ENCODE peak calls at places on chromosomes 2 and 18, in four cellular contexts. J is endothelial cell of umbilical vein, L is spleen, T is suprapubic skin. S is an unnamed sample.

GRCh38 chr2:180472133-180472532 is 465.0 kb upstream of the CWC22 start:
- DNase-seq in L (no peak), J (no peak), T (no peak), S (no peak)

GRCh38 chr18:23573948-23574431 is 12.3 kb downstream of the NPC1 start:
- DNase-seq in T (no peak), J (peak), L (no peak), S (no peak)

GRCh38 chr18:50982086-50982801 is 14.4 kb downstream of the ELAC1 start:
- DNase-seq in L (no peak), T (no peak), J (no peak), S (no peak)

GRCh38 chr2:133948610-133949290 is 305.1 kb upstream of the MGAT5 start:
- DNase-seq in T (no peak), L (no peak), J (no peak), S (no peak)

GRCh38 chr18:10228380-10228779 is 226.1 kb upstream of the APCDD1 start:
- DNase-seq in J (peak), L (no peak), T (no peak), S (no peak)

GRCh38 chr2:98839292-98839691 is 96.7 kb downstream of the CRACDL start:
- DNase-seq in L (no peak), T (no peak), J (no peak), S (no peak)

GRCh38 chr18:62505669-62506494 is 16.9 kb upstream of the ZCCHC2 start:
- DNase-seq in L (peak), T (no peak), J (peak), S (no peak)

GRCh38 chr2:120864981-120865380 is 129.3 kb downstream of the GLI2 start:
- DNase-seq in L (peak), J (no peak), T (no peak), S (no peak)

GRCh38 chr2:112627060-112628040 is 18.4 kb upstream of the SLC20A1 start:
- DNase-seq in T (peak), J (peak), L (no peak), S (no peak)

GRCh38 chr2:75522543-75523312 is 38.0 kb downstream of the EVA1A start:
- DNase-seq in T (no peak), L (no peak), J (peak), S (no peak)

GRCh38 chr18:50614838-50615237 is 55.0 kb downstream of the MAPK4 start:
- DNase-seq in J (no peak), L (no peak), T (peak), S (no peak)

GRCh38 chr18:12287684-12288405 is 20.2 kb upstream of the TUBB6 start:
- DNase-seq in T (peak), J (peak), L (peak), S (peak)

GRCh38 chr2:44949329-44950151 is 8.0 kb downstream of the SIX3 start:
- DNase-seq in J (no peak), L (peak), T (no peak), S (no peak)

GRCh38 chr2:189540551-189540950 is 40.0 kb downstream of the SLC40A1 start:
- DNase-seq in T (no peak), L (no peak), J (no peak), S (no peak)

GRCh38 chr18:7237670-7238272 is 6.9 kb downstream of the LRRC30 start:
- DNase-seq in T (no peak), J (no peak), L (no peak), S (no peak)

GRCh38 chr2:1079873-1080799 is 129.5 kb downstream of the SNTG2 start:
- DNase-seq in L (no peak), J (no peak), T (no peak), S (no peak)

DNA sequence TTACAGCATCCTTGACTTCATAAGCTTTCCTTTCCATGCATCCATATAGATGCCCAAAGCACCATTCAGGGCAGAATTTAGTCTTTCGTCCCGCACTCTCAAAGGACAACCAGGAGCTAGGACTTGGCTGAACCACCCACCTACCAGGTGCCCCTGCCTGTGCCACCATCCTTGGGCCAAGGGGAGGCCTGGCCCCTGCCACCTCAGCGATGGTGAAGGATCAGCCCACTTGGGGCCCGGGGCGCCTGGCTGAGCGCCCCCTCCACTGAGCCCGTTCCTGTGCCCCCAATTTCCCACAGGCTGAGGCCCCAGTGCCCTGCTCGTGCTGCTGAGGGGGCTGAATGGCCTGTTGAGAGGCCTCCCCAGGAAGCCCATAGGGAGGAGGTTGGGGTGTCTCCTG is 33.3 kb upstream of the ALPP start:
- DNase-seq in J (no peak), T (no peak), L (peak), S (no peak)
- TF ChIP-seq POLR2AphosphoS5 in J (no peak), T (no peak), L (no peak), S (no peak)

GRCh38 chr2:239811806-239812560 is 213.2 kb downstream of the NDUFA10 start:
- DNase-seq in L (peak), J (no peak), T (no peak), S (no peak)

GRCh38 chr2:239809391-239809790 is 215.8 kb downstream of the NDUFA10 start:
- DNase-seq in J (no peak), T (peak), L (peak), S (no peak)

GRCh38 chr2:239814136-239814916 is 210.8 kb downstream of the NDUFA10 start:
- DNase-seq in L (peak), J (no peak), T (peak), S (no peak)

GRCh38 chr2:239813261-239814135 is 211.6 kb downstream of the NDUFA10 start:
- DNase-seq in L (peak), J (peak), T (peak), S (no peak)

DNA sequence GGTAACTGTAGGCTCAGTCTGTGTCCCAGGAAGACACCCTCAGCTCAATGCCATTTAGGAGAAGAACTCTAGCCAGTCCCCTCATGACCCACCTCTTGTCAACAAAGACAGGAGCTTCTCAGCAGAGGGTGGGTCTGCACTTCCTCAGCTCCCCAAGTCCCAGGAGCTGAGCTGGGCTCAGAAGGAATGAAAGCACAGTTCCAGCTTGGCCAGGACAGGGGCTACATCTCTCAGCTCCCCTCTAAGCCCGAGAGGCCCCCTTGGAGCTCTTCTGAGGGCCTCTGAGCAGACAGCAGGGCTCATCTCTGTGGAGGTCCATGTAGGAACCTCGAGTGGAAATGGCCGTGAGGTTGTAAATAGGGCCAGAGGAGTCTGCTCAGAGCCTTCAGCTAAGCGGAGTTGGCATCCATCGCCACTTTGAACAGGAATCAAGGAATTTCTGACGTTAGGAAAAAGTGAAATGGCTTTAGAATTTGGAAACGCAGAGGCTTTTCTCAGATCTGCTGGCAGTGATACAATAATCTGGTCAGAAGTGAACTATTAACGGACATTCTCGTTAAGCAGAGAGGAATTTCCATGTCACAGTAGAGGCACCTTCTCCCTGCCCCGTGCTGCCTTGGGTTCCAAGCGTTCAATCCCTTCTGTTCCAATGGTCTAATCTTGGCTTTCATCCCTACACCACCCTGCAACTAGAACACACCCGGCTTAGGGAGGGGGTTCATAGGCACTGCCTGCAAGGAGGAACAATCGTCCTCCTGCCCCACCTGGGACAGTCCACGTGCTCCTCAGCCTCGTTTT is 213.9 kb downstream of the NDUFA10 start:
- DNase-seq in T (peak), J (no peak), L (peak), S (no peak)
- TF ChIP-seq POLR2AphosphoS5 in T (no peak), J (no peak), L (no peak), S (no peak)

DNA sequence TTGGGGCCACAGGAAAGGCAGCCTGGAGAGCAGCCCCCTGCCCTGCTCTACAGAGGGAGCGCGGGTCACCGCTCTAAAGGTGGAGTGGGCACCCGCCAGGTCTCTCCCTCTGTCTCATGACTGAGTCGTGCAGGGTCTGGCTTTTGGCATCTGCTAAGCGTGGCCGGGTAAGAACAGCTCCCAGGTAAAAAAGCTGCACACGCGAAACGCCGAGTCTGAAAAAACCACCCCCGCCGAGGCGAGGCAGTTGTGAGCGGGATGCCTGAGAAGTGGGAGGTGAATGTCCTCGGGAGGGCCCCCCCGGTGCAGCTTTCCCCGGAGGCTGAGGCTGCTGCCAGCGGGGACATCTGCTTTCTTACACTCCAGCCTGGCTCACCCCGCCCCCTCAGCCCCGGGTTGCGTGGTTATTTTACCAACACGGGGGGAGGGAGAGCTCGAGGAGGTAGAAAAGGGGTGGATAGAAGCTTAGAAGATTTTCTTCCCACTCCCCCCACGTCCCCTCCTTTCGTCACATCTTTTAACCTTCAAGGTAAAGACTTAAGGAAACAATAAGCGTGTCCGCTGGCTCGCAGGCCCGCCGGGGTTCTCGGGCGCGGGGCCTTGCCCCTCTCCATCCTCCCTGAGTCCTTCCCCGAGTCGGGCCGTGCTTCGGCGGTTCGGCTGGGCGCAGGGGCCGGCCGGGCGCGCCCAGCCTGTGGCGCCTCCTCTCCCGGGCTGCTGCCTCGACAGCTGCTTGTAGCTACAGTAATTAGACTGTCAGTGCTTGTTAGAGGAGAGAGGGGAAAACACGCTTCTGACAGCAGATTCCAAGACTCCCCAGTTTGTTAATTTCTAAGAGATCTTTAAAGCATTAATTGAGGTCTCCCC is 70.6 kb upstream of the PSMD14 start:
- DNase-seq in J (peak), T (peak), L (peak), S (no peak)
- TF ChIP-seq POLR2AphosphoS5 in J (peak), T (no peak), L (no peak), S (no peak)

GRCh38 chr2:36655456-36655855 is 41.1 kb upstream of the VIT start:
- DNase-seq in T (no peak), L (no peak), J (peak), S (no peak)
- TF ChIP-seq POLR2AphosphoS5 in T (no peak), L (no peak), J (peak), S (no peak)